ENCODE peak calls at places on chromosomes 6 and 20, in ten cellular contexts. R is OCI-LY7, V is heart right ventricle, J is Peyer's patch, P is tibial artery, M is epithelial cell of esophagus, Q is cardiac muscle cell, C is PC-3, A is ovary, L is epithelial cell of proximal tubule. X is an unnamed sample.

GRCh38 chr20:50385733-50386640 is 124.2 kb upstream of the PTPN1 start:
- DNase-seq in L (no peak), V (no peak), J (peak; percentile 79), M (no peak), R (no peak), Q (no peak), A (no peak), P (no peak), C (no peak), X (no peak)

GRCh38 chr6:43923376-43924221 is 153.6 kb downstream of the VEGFA start:
- DNase-seq in R (no peak), P (no peak), L (no peak), V (no peak), J (no peak), Q (peak; percentile 43), C (peak; percentile 73), M (peak; percentile 74), A (peak; percentile 18), X (no peak)

GRCh38 chr6:167706313-167707109 is 120.2 kb upstream of the AFDN start:
- DNase-seq in M (no peak), A (no peak), J (peak; percentile 37), V (no peak), C (no peak), P (no peak), Q (peak; percentile 34), L (no peak), R (no peak), X (no peak)

GRCh38 chr6:6006428-6007310 is at the start of gene NRN1:
- DNase-seq in V (no peak), L (no peak), J (no peak), A (no peak), R (peak; percentile 33), M (no peak), P (no peak), Q (no peak), C (no peak), X (no peak)

GRCh38 chr6:36755435-36756348 is 58.1 kb downstream of the RAB44 start:
- DNase-seq in R (peak; percentile 67), Q (peak; percentile 49), V (no peak), A (no peak), M (peak; percentile 89), P (no peak), L (no peak), J (peak; percentile 73), C (peak; percentile 85), X (no peak)

GRCh38 chr20:61459266-61459665 is 207.2 kb downstream of the CDH4 start:
- DNase-seq in Q (no peak), J (no peak), V (no peak), A (no peak), C (no peak), P (no peak), M (no peak), R (no peak), L (no peak), X (no peak)

GRCh38 chr6:157873735-157874344 is 50.8 kb downstream of the SNX9 start:
- DNase-seq in J (peak; percentile 95), R (peak; percentile 78), P (peak; percentile 62), V (peak; percentile 82), L (no peak), C (peak; percentile 72), A (peak; percentile 72), Q (peak; percentile 81), M (peak; percentile 82), X (peak; percentile 19)

GRCh38 chr6:128570439-128571063 is 50.2 kb upstream of the PTPRK start:
- DNase-seq in P (no peak), L (peak; percentile 19), R (no peak), J (no peak), V (no peak), C (peak; percentile 76), A (no peak), M (peak; percentile 80), Q (no peak), X (no peak)

GRCh38 chr20:8633366-8633765 is 435.5 kb upstream of the PLCB4 start:
- DNase-seq in P (no peak), C (peak; percentile 16), M (peak; percentile 14), V (no peak), J (no peak), Q (peak; percentile 27), R (no peak), A (no peak), L (peak; percentile 9), X (no peak)

GRCh38 chr20:47701612-47702011 is 83.7 kb downstream of the SULF2 start:
- DNase-seq in Q (no peak), J (no peak), P (no peak), R (no peak), M (no peak), A (no peak), C (no peak), V (no peak), L (no peak), X (no peak)

GRCh38 chr6:53441035-53441493 is 92.3 kb upstream of the ELOVL5 start:
- DNase-seq in Q (no peak), L (no peak), R (no peak), M (no peak), V (no peak), A (no peak), C (no peak), J (no peak), P (no peak), X (peak; percentile 71)

GRCh38 chr6:5942591-5942990 is 64.1 kb downstream of the NRN1 start:
- DNase-seq in J (no peak), M (no peak), V (no peak), R (no peak), L (no peak), A (no peak), C (no peak), Q (peak; percentile 7), P (no peak), X (no peak)

GRCh38 chr20:45049904-45050471 is 50.9 kb downstream of the KCNS1 start:
- DNase-seq in V (no peak), Q (no peak), L (no peak), A (no peak), P (no peak), J (no peak), R (peak; percentile 50), M (no peak), C (no peak), X (no peak)

GRCh38 chr6:7264041-7264440 is 49.0 kb downstream of the SSR1 start:
- DNase-seq in V (no peak), L (no peak), A (peak; percentile 27), R (no peak), P (peak; percentile 13), Q (no peak), C (no peak), M (no peak), J (peak; percentile 30), X (no peak)

GRCh38 chr20:3980260-3981131 is 34.9 kb downstream of the RNF24 start:
- DNase-seq in P (peak; percentile 28), M (peak; percentile 27), L (no peak), V (no peak), Q (peak; percentile 68), A (no peak), R (peak; percentile 19), C (peak; percentile 53), J (no peak), X (no peak)

GRCh38 chr6:15642276-15642675 is 20.6 kb downstream of the DTNBP1 start:
- DNase-seq in L (no peak), Q (peak; percentile 9), M (peak; percentile 15), R (peak; percentile 39), C (peak; percentile 44), V (no peak), P (no peak), A (no peak), J (no peak), X (no peak)
- TF ChIP-seq CTCF in L (peak; percentile 61), Q (peak; percentile 39), M (peak; percentile 21), R (peak; percentile 73), C (peak; percentile 67), V (no peak), P (no peak), A (no peak), J (no peak), X (peak; percentile 47)

DNA sequence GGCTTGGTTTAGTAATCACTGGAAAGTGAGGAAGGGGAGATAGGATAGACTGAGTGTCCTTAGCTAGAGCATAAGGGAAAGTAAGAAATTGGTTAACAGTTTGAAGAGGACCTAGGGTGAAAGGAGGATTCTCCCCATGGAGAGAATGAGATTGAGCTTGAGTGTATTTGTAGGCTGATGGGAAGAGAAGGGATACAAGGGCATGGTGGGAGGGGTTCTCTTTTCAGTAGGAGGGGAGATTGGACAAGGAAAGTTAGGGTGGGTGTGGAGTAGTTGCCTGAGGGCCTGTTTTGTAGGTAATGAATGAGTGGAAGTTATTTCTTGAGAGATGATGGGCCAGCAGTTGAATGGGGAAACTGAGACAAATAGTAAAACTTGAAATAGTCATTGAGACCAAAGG is 1.9 kb downstream of the TRMT11 start:
- DNase-seq in L (no peak), R (no peak), A (no peak), M (no peak), C (no peak), V (no peak), P (no peak), Q (no peak), J (no peak), X (no peak)
- H3K4me3 ChIP-seq in L (no peak overlapping the region), R (peak overlapping the region; percentile 78), A (no peak overlapping the region), M (no peak overlapping the region), C (no peak overlapping the region), V (no peak overlapping the region), P (no peak overlapping the region), Q (no peak overlapping the region), J (no peak overlapping the region), X (no peak overlapping the region)

GRCh38 chr20:49318091-49318429 is 40.2 kb upstream of the ZNFX1 start:
- DNase-seq in A (no peak), M (no peak), L (no peak), V (no peak), P (no peak), J (no peak), C (no peak), Q (no peak), R (no peak), X (no peak)
- TF ChIP-seq CTCF in A (no peak), M (no peak), L (no peak), V (no peak), P (no peak), J (no peak), C (no peak), Q (no peak), R (no peak), X (no peak)

GRCh38 chr6:113564401-113565161 is 292.6 kb upstream of the MARCKS start:
- DNase-seq in R (no peak), A (peak; percentile 61), V (peak; percentile 80), C (no peak), M (peak; percentile 21), J (peak; percentile 74), P (peak; percentile 67), L (no peak), Q (peak; percentile 98), X (peak; percentile 40)

GRCh38 chr6:113570176-113570575 is 287.0 kb upstream of the MARCKS start:
- DNase-seq in L (no peak), J (no peak), P (no peak), M (no peak), R (no peak), C (no peak), V (no peak), A (no peak), Q (peak; percentile 45), X (no peak)

GRCh38 chr6:113562248-113562647 is 294.9 kb upstream of the MARCKS start:
- DNase-seq in V (no peak), P (no peak), L (no peak), J (no peak), R (no peak), A (no peak), M (no peak), Q (no peak), C (no peak), X (no peak)

GRCh38 chr6:113560908-113561307 is 296.2 kb upstream of the MARCKS start:
- DNase-seq in M (peak; percentile 77), C (peak; percentile 81), L (no peak), A (no peak), V (no peak), R (no peak), P (no peak), J (no peak), Q (peak; percentile 65), X (peak; percentile 72)

GRCh38 chr6:113565306-113565705 is 291.8 kb upstream of the MARCKS start:
- DNase-seq in Q (no peak), J (no peak), A (no peak), L (no peak), C (no peak), M (no peak), P (no peak), R (no peak), V (no peak), X (no peak)
- H3K4me3 ChIP-seq in Q (no peak overlapping the region), J (no peak overlapping the region), A (no peak overlapping the region), L (no peak overlapping the region), C (no peak overlapping the region), M (no peak overlapping the region), P (peak overlapping the region; percentile 31), R (no peak overlapping the region), V (peak overlapping the region; percentile 13), X (no peak overlapping the region)

X was measured in retinal pigment epithelial cell.